ENCODE peak calls at places on chromosomes 2 and 18, in seven cellular contexts. One of them, this sample, is unnamed.

GRCh38 chr2:86238354-86238753 is 39.1 kb downstream of the MRPL35 start:
- DNase-seq in Calu3: no peak
- DNase-seq in stimulated activated CD8-positive, alpha-beta memory T cell treated with anti-CD3 and anti-CD28 coated beads, Interleukin-15, amount 100 ng/mL, for 24 hours: no peak
- DNase-seq in lower lobe of right lung: no peak
- DNase-seq in dorsolateral prefrontal cortex: no peak
- DNase-seq in B cell: peak
- DNase-seq in T-helper 9 cell: no peak
- DNase-seq in this sample: no peak

GRCh38 chr2:30611572-30611971 is 164.5 kb downstream of the LCLAT1 start:
- DNase-seq in Calu3: no peak
- DNase-seq in stimulated activated CD8-positive, alpha-beta memory T cell treated with anti-CD3 and anti-CD28 coated beads, Interleukin-15, amount 100 ng/mL, for 24 hours: no peak
- DNase-seq in lower lobe of right lung: no peak
- DNase-seq in dorsolateral prefrontal cortex: no peak
- DNase-seq in B cell: no peak
- DNase-seq in T-helper 9 cell: no peak
- DNase-seq in this sample: no peak

GRCh38 chr2:126749537-126749936 is 93.6 kb downstream of the GYPC start:
- DNase-seq in Calu3: no peak
- DNase-seq in stimulated activated CD8-positive, alpha-beta memory T cell treated with anti-CD3 and anti-CD28 coated beads, Interleukin-15, amount 100 ng/mL, for 24 hours: no peak
- DNase-seq in lower lobe of right lung: no peak
- DNase-seq in dorsolateral prefrontal cortex: no peak
- DNase-seq in B cell: no peak
- DNase-seq in T-helper 9 cell: no peak
- DNase-seq in this sample: no peak

GRCh38 chr2:17747684-17748452 is 5.7 kb downstream of the SMC6 start:
- DNase-seq in Calu3: no peak
- DNase-seq in stimulated activated CD8-positive, alpha-beta memory T cell treated with anti-CD3 and anti-CD28 coated beads, Interleukin-15, amount 100 ng/mL, for 24 hours: no peak
- DNase-seq in lower lobe of right lung: no peak
- DNase-seq in dorsolateral prefrontal cortex: no peak
- DNase-seq in B cell: no peak
- DNase-seq in T-helper 9 cell: no peak
- DNase-seq in this sample: no peak

GRCh38 chr2:60104514-60105501 is 448.6 kb downstream of the BCL11A start:
- DNase-seq in Calu3: no peak
- DNase-seq in stimulated activated CD8-positive, alpha-beta memory T cell treated with anti-CD3 and anti-CD28 coated beads, Interleukin-15, amount 100 ng/mL, for 24 hours: no peak
- DNase-seq in lower lobe of right lung: no peak
- DNase-seq in dorsolateral prefrontal cortex: no peak
- DNase-seq in B cell: peak
- DNase-seq in T-helper 9 cell: no peak
- DNase-seq in this sample: no peak

GRCh38 chr2:157933549-157933948 is 57.4 kb upstream of the ACVR1 start:
- DNase-seq in Calu3: no peak
- DNase-seq in stimulated activated CD8-positive, alpha-beta memory T cell treated with anti-CD3 and anti-CD28 coated beads, Interleukin-15, amount 100 ng/mL, for 24 hours: no peak
- DNase-seq in lower lobe of right lung: no peak
- DNase-seq in dorsolateral prefrontal cortex: no peak
- DNase-seq in B cell: no peak
- DNase-seq in T-helper 9 cell: no peak
- DNase-seq in this sample: no peak

GRCh38 chr2:114001936-114002335 is 112.0 kb downstream of the ACTR3 start:
- DNase-seq in Calu3: no peak
- DNase-seq in stimulated activated CD8-positive, alpha-beta memory T cell treated with anti-CD3 and anti-CD28 coated beads, Interleukin-15, amount 100 ng/mL, for 24 hours: no peak
- DNase-seq in lower lobe of right lung: no peak
- DNase-seq in dorsolateral prefrontal cortex: no peak
- DNase-seq in B cell: no peak
- DNase-seq in T-helper 9 cell: no peak
- DNase-seq in this sample: no peak

GRCh38 chr2:205762883-205763282 is 80.6 kb downstream of the NRP2 start:
- DNase-seq in Calu3: no peak
- DNase-seq in stimulated activated CD8-positive, alpha-beta memory T cell treated with anti-CD3 and anti-CD28 coated beads, Interleukin-15, amount 100 ng/mL, for 24 hours: no peak
- DNase-seq in lower lobe of right lung: no peak
- DNase-seq in dorsolateral prefrontal cortex: no peak
- DNase-seq in B cell: no peak
- DNase-seq in T-helper 9 cell: no peak
- DNase-seq in this sample: no peak

GRCh38 chr18:54772081-54772480 is 56.2 kb upstream of the RAB27B start:
- DNase-seq in Calu3: no peak
- DNase-seq in stimulated activated CD8-positive, alpha-beta memory T cell treated with anti-CD3 and anti-CD28 coated beads, Interleukin-15, amount 100 ng/mL, for 24 hours: no peak
- DNase-seq in lower lobe of right lung: no peak
- DNase-seq in dorsolateral prefrontal cortex: no peak
- DNase-seq in B cell: no peak
- DNase-seq in T-helper 9 cell: no peak
- DNase-seq in this sample: no peak

GRCh38 chr2:157830696-157831570 is 45.2 kb downstream of the ACVR1 start:
- DNase-seq in Calu3: peak
- DNase-seq in stimulated activated CD8-positive, alpha-beta memory T cell treated with anti-CD3 and anti-CD28 coated beads, Interleukin-15, amount 100 ng/mL, for 24 hours: no peak
- DNase-seq in lower lobe of right lung: no peak
- DNase-seq in dorsolateral prefrontal cortex: no peak
- DNase-seq in B cell: no peak
- DNase-seq in T-helper 9 cell: no peak
- DNase-seq in this sample: no peak

GRCh38 chr2:64770781-64771334 is 117.1 kb upstream of the SERTAD2 start:
- DNase-seq in Calu3: no peak
- DNase-seq in stimulated activated CD8-positive, alpha-beta memory T cell treated with anti-CD3 and anti-CD28 coated beads, Interleukin-15, amount 100 ng/mL, for 24 hours: no peak
- DNase-seq in lower lobe of right lung: no peak
- DNase-seq in dorsolateral prefrontal cortex: peak
- DNase-seq in B cell: no peak
- DNase-seq in T-helper 9 cell: no peak
- DNase-seq in this sample: no peak

GRCh38 chr2:233572468-233572867 is 5.9 kb upstream of the USP40 start:
- DNase-seq in Calu3: no peak
- DNase-seq in stimulated activated CD8-positive, alpha-beta memory T cell treated with anti-CD3 and anti-CD28 coated beads, Interleukin-15, amount 100 ng/mL, for 24 hours: no peak
- DNase-seq in lower lobe of right lung: no peak
- DNase-seq in dorsolateral prefrontal cortex: no peak
- DNase-seq in B cell: no peak
- DNase-seq in T-helper 9 cell: no peak
- DNase-seq in this sample: no peak

GRCh38 chr2:28350791-28351285 is 41.8 kb upstream of the FOSL2 start:
- DNase-seq in Calu3: no peak
- DNase-seq in stimulated activated CD8-positive, alpha-beta memory T cell treated with anti-CD3 and anti-CD28 coated beads, Interleukin-15, amount 100 ng/mL, for 24 hours: no peak
- DNase-seq in lower lobe of right lung: peak
- DNase-seq in dorsolateral prefrontal cortex: no peak
- DNase-seq in B cell: no peak
- DNase-seq in T-helper 9 cell: no peak
- DNase-seq in this sample: peak

GRCh38 chr2:23756593-23757292 is 170.2 kb downstream of the ATAD2B start:
- DNase-seq in Calu3: no peak
- DNase-seq in stimulated activated CD8-positive, alpha-beta memory T cell treated with anti-CD3 and anti-CD28 coated beads, Interleukin-15, amount 100 ng/mL, for 24 hours: no peak
- DNase-seq in lower lobe of right lung: no peak
- DNase-seq in dorsolateral prefrontal cortex: no peak
- DNase-seq in B cell: no peak
- DNase-seq in T-helper 9 cell: no peak
- DNase-seq in this sample: no peak

GRCh38 chr2:62996534-62997186 is 54.0 kb upstream of the OTX1 start:
- DNase-seq in Calu3: no peak
- DNase-seq in stimulated activated CD8-positive, alpha-beta memory T cell treated with anti-CD3 and anti-CD28 coated beads, Interleukin-15, amount 100 ng/mL, for 24 hours: no peak
- DNase-seq in lower lobe of right lung: no peak
- DNase-seq in dorsolateral prefrontal cortex: no peak
- DNase-seq in B cell: no peak
- DNase-seq in T-helper 9 cell: no peak
- DNase-seq in this sample: no peak

This sample was measured in kidney.